ENCODE peak calls at places on chromosome 10, in four cellular contexts. B is HCT116, N is SK-N-SH, U is neural progenitor cell. J is an unnamed sample.

GRCh38 chr10:7162331-7162730 is 248.5 kb downstream of the SFMBT2 start:
- DNase-seq in B (no peak), U (no peak), N (no peak), J (no peak)

GRCh38 chr10:74026428-74026979 is 28.6 kb downstream of the VCL start:
- DNase-seq in B (no peak), N (no peak), U (no peak), J (no peak)

GRCh38 chr10:125629758-125630376 is 53.1 kb downstream of the TEX36 start:
- DNase-seq in B (peak; percentile 66), N (peak; percentile 66), U (peak; percentile 40), J (peak; percentile 49)

GRCh38 chr10:51001587-51001986 is 72.7 kb upstream of the PRKG1 start:
- DNase-seq in N (peak; percentile 50), U (peak; percentile 51), B (no peak), J (peak; percentile 28)

GRCh38 chr10:6165221-6165725 is 37.5 kb upstream of the PFKFB3 start:
- DNase-seq in N (no peak), B (no peak), U (no peak), J (no peak)

GRCh38 chr10:81848514-81848913 is 26.5 kb upstream of the NRG3 start:
- DNase-seq in N (no peak), B (no peak), U (peak; percentile 23), J (no peak)

GRCh38 chr10:117240105-117240729 is 697 bp upstream of the SLC18A2 start:
- DNase-seq in B (no peak), U (no peak), N (peak; percentile 38), J (no peak)

GRCh38 chr10:98407017-98407743 is 7.8 kb downstream of the PYROXD2 start:
- DNase-seq in B (no peak), U (no peak), N (no peak), J (no peak)

GRCh38 chr10:72951760-72952159 is 2.8 kb downstream of the PLA2G12B start:
- DNase-seq in N (no peak), B (no peak), U (no peak), J (no peak)

GRCh38 chr10:113907166-113907565 is 52.7 kb downstream of the NHLRC2 start:
- DNase-seq in U (no peak), B (no peak), N (no peak), J (no peak)

GRCh38 chr10:3143366-3143765 is 29.2 kb downstream of the PITRM1 start:
- DNase-seq in U (no peak), N (no peak), B (no peak), J (no peak)

GRCh38 chr10:42999385-43000020 is 77.4 kb upstream of the RET start:
- DNase-seq in N (peak; percentile 19), U (no peak), B (no peak), J (no peak)

GRCh38 chr10:119675483-119676170 is 24.4 kb downstream of the BAG3 start:
- DNase-seq in B (no peak), N (no peak), U (no peak), J (no peak)

GRCh38 chr10:13233358-13233757 is 816 bp downstream of the UCMA start:
- DNase-seq in B (no peak), U (no peak), N (peak; percentile 27), J (no peak)

GRCh38 chr10:26438534-26439269 is 561 bp downstream of the APBB1IP start:
- DNase-seq in B (no peak), U (peak; percentile 35), N (peak; percentile 16), J (peak; percentile 79)

GRCh38 chr10:89296227-89296648 is 5.6 kb upstream of the IFIT2 start:
- DNase-seq in U (no peak), N (no peak), B (no peak), J (peak; percentile 11)

GRCh38 chr10:125064681-125065492 is 95.5 kb downstream of the CTBP2 start:
- DNase-seq in B (peak; percentile 79), N (no peak), U (no peak), J (peak; percentile 90)

GRCh38 chr10:43408331-43408709 is 666 bp downstream of the HNRNPF start:
- DNase-seq in N (no peak), U (peak; percentile 63), B (no peak), J (no peak)

GRCh38 chr10:77625379-77625778 is 12.2 kb downstream of the KCNMA1 start:
- DNase-seq in N (no peak), B (no peak), U (no peak), J (no peak)

GRCh38 chr10:12631787-12632562 is 282.6 kb downstream of the CAMK1D start:
- DNase-seq in B (no peak), U (no peak), N (no peak), J (no peak)

GRCh38 chr10:78335691-78336401 is 302.2 kb downstream of the RPS24 start:
- DNase-seq in B (no peak), N (peak; percentile 59), U (no peak), J (no peak)

GRCh38 chr10:28810062-28810870 is 132.9 kb downstream of the BAMBI start:
- DNase-seq in U (peak; percentile 13), N (no peak), B (no peak), J (no peak)

GRCh38 chr10:3467052-3467906 is 294.7 kb upstream of the PITRM1 start:
- DNase-seq in U (peak; percentile 32), N (no peak), B (peak; percentile 93), J (no peak)

GRCh38 chr10:43595739-43596298 is 10.4 kb upstream of the ZNF485 start:
- DNase-seq in N (no peak), B (no peak), U (no peak), J (no peak)

GRCh38 chr10:106086391-106086790 is 1078.1 kb downstream of the SORCS1 start:
- DNase-seq in N (no peak), U (no peak), B (no peak), J (no peak)

GRCh38 chr10:4488924-4489323 is 337.1 kb upstream of the AKR1E2 start:
- DNase-seq in U (no peak), B (no peak), N (no peak), J (no peak)

GRCh38 chr10:93813507-93814465 is 56.0 kb downstream of the LGI1 start:
- DNase-seq in N (peak; percentile 64), U (peak; percentile 68), B (peak; percentile 64), J (peak; percentile 56)

GRCh38 chr10:130575756-130576285 is 439.6 kb downstream of the GLRX3 start:
- DNase-seq in B (no peak), N (no peak), U (no peak), J (no peak)

GRCh38 chr10:49296826-49297225 is 2.1 kb upstream of the C10orf71 start:
- DNase-seq in U (peak; percentile 30), N (no peak), B (no peak), J (no peak)

GRCh38 chr10:14382022-14382421 is 51.3 kb upstream of the FRMD4A start:
- DNase-seq in U (no peak), B (no peak), N (no peak), J (no peak)

GRCh38 chr10:126059101-126059826 is 162.9 kb downstream of the FANK1 start:
- DNase-seq in B (no peak), U (no peak), N (peak; percentile 56), J (no peak)

GRCh38 chr10:2212196-2212719 is 474.9 kb upstream of the ADARB2 start:
- DNase-seq in B (no peak), U (no peak), N (no peak), J (no peak)

GRCh38 chr10:34203966-34204630 is 611.0 kb downstream of the PARD3 start:
- DNase-seq in U (no peak), N (no peak), B (no peak), J (no peak)
- TF ChIP-seq CTCF in U (no peak), N (no peak), B (no peak), J (no peak)

GRCh38 chr10:91410638-91411367 is 659 bp downstream of the HECTD2 start:
- DNase-seq in B (no peak), U (peak; percentile 17), N (peak; percentile 22), J (no peak)
- TF ChIP-seq EZH2phosphoT487 in B (no peak), U (no peak), N (no peak), J (no peak)

GRCh38 chr10:70265032-70265689 is 18.6 kb downstream of the NPFFR1 start:
- DNase-seq in N (peak; percentile 39), U (peak; percentile 74), B (peak; percentile 64), J (peak; percentile 78)
- TF ChIP-seq CTCF in N (peak; percentile 24), U (peak; percentile 59), B (peak; percentile 93), J (peak; percentile 90)

DNA sequence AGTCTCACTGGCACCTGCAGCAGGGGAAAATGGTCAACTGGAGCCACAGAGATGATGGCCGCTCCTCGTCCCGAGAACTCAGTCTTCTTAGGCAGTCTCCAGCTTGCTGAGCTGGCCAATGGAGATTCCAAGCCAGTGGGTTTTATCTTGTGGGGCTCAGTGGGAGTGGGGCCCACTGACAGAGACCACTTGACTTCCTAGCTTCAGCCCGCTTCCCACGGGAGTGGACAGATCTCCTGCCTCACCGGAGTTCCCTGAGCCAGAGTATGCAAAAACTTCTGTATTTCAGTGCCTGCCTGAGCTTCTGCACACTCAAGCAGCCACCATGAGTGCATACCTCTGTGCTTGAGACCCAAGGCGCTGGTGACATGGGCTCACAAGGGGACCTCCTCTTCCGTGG is 105.8 kb downstream of the ZWINT start:
- DNase-seq in N (no peak), B (no peak), U (no peak), J (no peak)
- TF ChIP-seq EZH2phosphoT487 in N (no peak), B (no peak), U (no peak), J (no peak)

GRCh38 chr10:70863470-70864160 is 24.8 kb downstream of the PCBD1 start:
- DNase-seq in B (no peak), N (no peak), U (no peak), J (no peak)
- TF ChIP-seq CTCF in B (no peak), N (peak; percentile 32), U (no peak), J (peak; percentile 27)

DNA sequence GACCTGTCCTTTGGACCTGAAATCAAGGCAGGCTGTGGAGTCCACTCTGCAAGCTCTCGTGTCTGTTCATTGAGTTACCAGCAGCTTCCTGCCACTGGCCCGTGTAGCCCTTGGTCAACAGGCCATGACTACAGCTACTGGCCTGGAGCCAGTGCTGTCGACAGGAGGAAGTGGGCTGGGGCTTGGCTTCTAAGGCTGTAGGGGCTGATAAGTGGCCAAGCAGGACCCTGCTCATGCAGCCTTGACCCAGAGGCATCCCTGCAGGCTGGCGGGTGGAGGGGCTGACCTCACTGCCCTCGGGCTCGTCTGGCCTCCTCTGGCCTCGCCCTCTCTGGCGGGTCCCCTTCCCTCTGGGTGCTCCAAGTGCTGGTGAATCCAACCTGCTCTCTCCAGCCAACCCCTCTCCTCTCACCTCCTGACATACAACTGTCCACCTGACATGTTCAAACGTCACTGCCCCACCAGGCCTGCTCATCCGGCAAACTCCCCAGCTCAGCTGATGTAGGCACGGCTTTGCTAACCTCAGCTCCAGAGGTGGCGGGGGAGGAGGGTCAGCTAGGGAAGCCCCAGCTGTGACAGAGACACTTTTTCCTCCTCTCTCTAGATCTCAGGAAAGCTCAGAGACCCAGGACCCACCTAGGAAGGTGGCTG is 188.6 kb upstream of the LYZL2 start:
- DNase-seq in U (no peak), N (peak; percentile 42), B (no peak), J (no peak)
- TF ChIP-seq EZH2phosphoT487 in U (no peak), N (no peak), B (no peak), J (no peak)

GRCh38 chr10:61451357-61451756 is 1.8 kb downstream of the TMEM26 start:
- DNase-seq in U (no peak), N (no peak), B (no peak), J (no peak)

GRCh38 chr10:61456095-61456789 is 3.1 kb upstream of the TMEM26 start:
- DNase-seq in B (no peak), U (no peak), N (no peak), J (no peak)

GRCh38 chr10:61452655-61453641 is at the start of gene TMEM26:
- DNase-seq in B (no peak), U (peak; percentile 57), N (peak; percentile 69), J (no peak)

GRCh38 chr10:61454541-61454940 is 1.4 kb upstream of the TMEM26 start:
- DNase-seq in U (no peak), N (no peak), B (no peak), J (no peak)

GRCh38 chr10:61452229-61452651 is 941 bp downstream of the TMEM26 start:
- DNase-seq in B (no peak), N (peak; percentile 50), U (peak; percentile 62), J (no peak)
- TF ChIP-seq CTCF in B (no peak), N (no peak), U (peak; percentile 7), J (no peak)

J was measured in OCI-LY7.